ENCODE peak calls at places on chromosomes 2 and 18, in seven cellular contexts. X, Z, Q, K, R, B and S are unnamed samples.

GRCh38 chr18:43526436-43527150 is 249.3 kb upstream of the SYT4 start:
- DNase-seq in K (no peak), B (no peak), X (no peak), Q (no peak), Z (no peak), R (no peak), S (no peak)

GRCh38 chr2:121044412-121044811 is 240.6 kb downstream of the TFCP2L1 start:
- DNase-seq in K (peak), X (no peak), Q (no peak), R (no peak), Z (no peak), B (peak), S (no peak)

GRCh38 chr18:36309436-36310391 is 12.2 kb downstream of the FHOD3 start:
- DNase-seq in K (no peak), R (peak), Z (no peak), X (no peak), B (peak), Q (no peak), S (no peak)

GRCh38 chr2:162686336-162686735 is 152.2 kb downstream of the KCNH7 start:
- DNase-seq in Z (no peak), B (no peak), Q (no peak), R (no peak), K (no peak), X (no peak), S (no peak)

GRCh38 chr2:76998713-76999112 is 523.5 kb downstream of the LRRTM4 start:
- DNase-seq in K (no peak), X (no peak), R (no peak), B (no peak), Z (no peak), Q (no peak), S (no peak)

GRCh38 chr18:22551536-22552151 is 133.9 kb upstream of the CTAGE1 start:
- DNase-seq in K (no peak), R (peak), Z (no peak), B (no peak), Q (no peak), X (no peak), S (no peak)

GRCh38 chr2:63058149-63058741 is 7.6 kb downstream of the OTX1 start:
- DNase-seq in X (no peak), Z (no peak), R (no peak), B (peak), K (peak), Q (no peak), S (no peak)

GRCh38 chr18:28065031-28065792 is 111.7 kb downstream of the CDH2 start:
- DNase-seq in R (peak), B (no peak), X (no peak), Z (no peak), Q (no peak), K (no peak), S (no peak)

GRCh38 chr2:224286923-224287322 is 115.0 kb downstream of the FAM124B start:
- DNase-seq in K (no peak), Z (no peak), X (no peak), Q (no peak), R (no peak), B (no peak), S (no peak)

GRCh38 chr2:207767461-207768167 is 2.1 kb downstream of the FZD5 start:
- DNase-seq in R (no peak), Z (no peak), K (peak), B (peak), Q (peak), X (no peak), S (peak)

GRCh38 chr18:42363446-42363845 is 408.4 kb downstream of the PIK3C3 start:
- DNase-seq in Q (no peak), B (no peak), X (no peak), Z (no peak), R (no peak), K (no peak), S (no peak)

GRCh38 chr18:54215069-54215468 is 9.4 kb downstream of the MBD2 start:
- DNase-seq in K (no peak), Z (no peak), X (no peak), B (no peak), R (no peak), Q (no peak), S (no peak)

GRCh38 chr2:64455031-64455332 is 1.0 kb downstream of the LGALSL start:
- DNase-seq in Z (no peak), R (no peak), X (no peak), Q (no peak), K (no peak), B (no peak), S (no peak)

GRCh38 chr2:3704647-3705046 is 1.3 kb downstream of the DCDC2C start:
- DNase-seq in B (no peak), Q (no peak), K (no peak), R (no peak), X (no peak), Z (no peak), S (no peak)

GRCh38 chr2:98604547-98604946 is 3.8 kb downstream of the COA5 start:
- DNase-seq in X (no peak), K (no peak), R (no peak), Z (no peak), Q (no peak), B (no peak), S (no peak)

GRCh38 chr2:197293252-197294007 is 17.1 kb downstream of the ANKRD44 start:
- DNase-seq in Z (no peak), X (no peak), B (no peak), K (no peak), Q (no peak), R (no peak), S (no peak)

GRCh38 chr2:101729521-101730190 is 32.1 kb downstream of the MAP4K4 start:
- DNase-seq in X (no peak), Q (no peak), B (no peak), Z (no peak), R (no peak), K (no peak), S (no peak)

GRCh38 chr2:29113891-29114321 is 1.3 kb upstream of the CLIP4 start:
- DNase-seq in R (peak), Z (peak), Q (peak), K (peak), B (no peak), X (no peak), S (no peak)

GRCh38 chr2:240896871-240897692 is 1.1 kb upstream of the MAB21L4 start:
- DNase-seq in B (no peak), X (no peak), Q (no peak), Z (no peak), K (peak), R (no peak), S (no peak)

GRCh38 chr2:172200495-172201085 is 97.9 kb upstream of the DLX2 start:
- DNase-seq in Z (no peak), X (no peak), K (no peak), Q (no peak), B (no peak), R (peak), S (no peak)

GRCh38 chr2:132426621-132427020 is 10.0 kb downstream of the GPR39 start:
- DNase-seq in K (no peak), B (no peak), Z (no peak), X (no peak), Q (no peak), R (no peak), S (no peak)

GRCh38 chr18:30712383-30712782 is 330.2 kb downstream of the DSC3 start:
- DNase-seq in Z (no peak), R (no peak), K (no peak), B (no peak), Q (no peak), X (no peak), S (no peak)

GRCh38 chr18:62834715-62835114 is 119.4 kb downstream of the PHLPP1 start:
- DNase-seq in Z (no peak), K (no peak), Q (no peak), B (no peak), X (no peak), R (no peak), S (no peak)

GRCh38 chr2:97355887-97356286 is 233.8 kb downstream of the ANKRD36B start:
- DNase-seq in Z (no peak), B (peak), K (no peak), R (no peak), X (no peak), Q (no peak), S (no peak)

GRCh38 chr18:61199131-61199903 is 133.9 kb upstream of the CDH20 start:
- DNase-seq in X (no peak), Q (no peak), Z (no peak), K (no peak), B (no peak), R (peak), S (no peak)

GRCh38 chr2:57850415-57851130 is 196.0 kb upstream of the VRK2 start:
- DNase-seq in Z (no peak), K (no peak), B (no peak), Q (peak), R (no peak), X (no peak), S (peak)

GRCh38 chr2:20190170-20190569 is 34.8 kb downstream of the SDC1 start:
- DNase-seq in Q (no peak), R (no peak), Z (no peak), X (no peak), B (no peak), K (no peak), S (no peak)
- TF ChIP-seq CTCF in Q (no peak), R (no peak), Z (no peak), X (no peak), B (no peak), K (no peak), S (no peak)

DNA sequence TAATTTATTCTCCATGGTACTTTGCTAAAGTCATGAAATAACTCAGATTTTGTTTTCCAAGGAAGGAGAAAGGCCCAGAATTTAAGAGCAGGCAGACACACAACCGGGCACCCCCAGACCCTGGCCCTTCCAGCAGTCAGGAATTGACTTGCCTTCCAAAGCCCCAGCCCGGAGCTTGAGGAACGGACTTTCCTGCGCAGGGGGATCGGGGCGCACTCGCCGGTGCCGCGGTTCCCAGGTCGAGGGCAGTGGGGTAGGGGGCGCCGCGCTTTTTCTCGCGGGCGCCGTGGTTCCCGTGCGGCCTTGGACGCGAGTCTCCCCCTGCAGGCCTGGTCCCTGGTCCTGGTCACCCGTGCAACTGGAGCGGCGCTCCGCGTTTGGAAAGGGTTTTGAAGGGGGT is 1.2 kb downstream of the ZNF236 start:
- DNase-seq in Q (peak), X (no peak), R (no peak), K (peak), Z (no peak), B (peak), S (peak)
- TF ChIP-seq CTCF in Q (no peak), X (peak), R (peak), K (no peak), Z (no peak), B (peak), S (no peak)

DNA sequence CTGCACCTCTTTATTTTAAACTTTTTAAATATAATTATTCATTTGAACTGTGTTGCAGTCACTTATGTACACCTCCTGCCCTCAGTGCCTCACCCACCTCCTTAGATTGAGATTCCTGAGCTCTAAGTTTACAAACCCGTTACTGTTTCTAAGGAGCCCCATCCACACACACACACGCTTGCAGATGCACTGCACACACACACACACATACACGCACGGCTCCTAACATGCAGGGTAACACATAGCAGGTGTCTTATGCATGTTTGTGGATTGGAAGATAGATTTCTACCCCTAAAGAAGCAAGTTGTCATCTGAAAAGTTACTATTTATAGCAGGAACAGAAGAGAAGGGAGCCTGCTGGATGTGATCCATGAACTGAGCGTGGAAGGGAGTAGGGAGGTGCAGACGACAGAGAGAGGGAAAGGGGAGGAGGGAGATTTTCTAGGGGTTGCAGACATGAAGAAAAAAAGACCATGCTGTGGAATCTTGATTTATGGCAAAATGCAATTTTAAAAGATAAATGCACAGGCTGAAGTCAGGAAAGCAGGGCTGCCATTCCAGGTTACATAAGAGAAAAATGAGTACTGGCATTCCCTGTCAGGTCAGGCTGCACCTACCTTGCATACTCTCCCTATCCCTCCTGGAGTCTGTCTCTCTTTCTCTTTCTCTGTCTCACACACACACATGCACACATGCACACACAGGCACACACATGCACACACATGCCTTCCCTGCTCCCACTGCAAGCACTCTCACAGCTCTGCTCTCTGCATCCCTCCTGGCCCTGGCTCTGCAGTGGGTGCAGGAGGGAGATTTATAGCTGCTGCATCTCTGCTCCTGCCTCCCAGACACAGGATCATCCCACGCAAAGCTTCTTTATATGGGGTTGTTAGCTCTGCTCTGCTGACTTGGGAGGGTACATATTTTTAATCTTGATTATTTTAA is 192.6 kb upstream of the MYT1L start:
- DNase-seq in K (no peak), Q (no peak), B (no peak), X (no peak), R (no peak), Z (no peak), S (no peak)
- TF ChIP-seq CTCF in K (no peak), Q (no peak), B (no peak), X (no peak), R (no peak), Z (no peak), S (no peak)

GRCh38 chr2:235807347-235807746 is 313.5 kb downstream of the AGAP1 start:
- DNase-seq in X (no peak), K (no peak), Q (no peak), R (no peak), Z (no peak), B (peak), S (no peak)

GRCh38 chr2:235802542-235802941 is 308.7 kb downstream of the AGAP1 start:
- DNase-seq in X (no peak), Q (no peak), K (no peak), B (no peak), Z (no peak), R (no peak), S (no peak)

GRCh38 chr2:235799281-235799680 is 305.4 kb downstream of the AGAP1 start:
- DNase-seq in K (no peak), Q (no peak), B (no peak), X (no peak), Z (no peak), R (no peak), S (no peak)

GRCh38 chr2:235804676-235805075 is 310.8 kb downstream of the AGAP1 start:
- DNase-seq in B (no peak), K (no peak), X (no peak), Q (no peak), Z (no peak), R (no peak), S (no peak)

DNA sequence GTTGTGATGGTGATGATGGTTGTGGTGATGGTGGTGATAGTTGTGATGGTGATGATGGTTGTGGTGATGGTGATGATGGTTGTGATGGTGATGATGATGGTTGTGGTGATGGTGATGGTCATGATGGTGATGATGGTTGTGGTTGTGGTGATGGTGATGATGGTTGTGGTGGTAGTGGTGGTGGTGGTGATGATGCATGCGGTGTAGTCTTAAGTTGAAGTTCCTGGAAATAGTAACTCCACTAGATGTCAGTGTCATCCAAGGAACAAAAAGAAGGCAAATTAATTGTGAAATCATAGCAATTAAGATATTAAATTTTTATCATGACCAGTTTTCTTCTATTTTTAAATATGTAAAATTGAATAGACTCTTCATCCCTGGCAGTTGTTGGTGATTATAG is 309.2 kb downstream of the AGAP1 start:
- DNase-seq in B (no peak), X (no peak), R (no peak), Q (no peak), Z (no peak), K (no peak), S (no peak)
- TF ChIP-seq CTCF in B (peak), X (no peak), R (no peak), Q (no peak), Z (no peak), K (no peak), S (no peak)

GRCh38 chr2:236745420-236746210 is 176.0 kb downstream of the ACKR3 start:
- DNase-seq in Z (no peak), R (peak), Q (no peak), X (no peak), K (no peak), B (no peak), S (no peak)
- TF ChIP-seq CTCF in Z (no peak), R (no peak), Q (no peak), X (no peak), K (no peak), B (no peak), S (no peak)